ENCODE peak calls at places on chromosomes 6 and 20, in ten cellular contexts. R is Daoy; X is left lung; M is CD4-positive, alpha-beta T cell; L is left ventricle myocardium inferior; Q is activated T-helper 1 cell treated with anti-CD3 and anti-CD28 coated beads, Interleukin-2, amount 50 U/mL, for 16 hours; A is A172; S is GDM1; W is AG08396; O is psoas muscle. Y is an unnamed sample.

GRCh38 chr20:63009988-63010769 is 3.4 kb upstream of the BHLHE23 start:
- DNase-seq in R (peak; percentile 53), X (peak; percentile 53), M (peak; percentile 61), L (no peak), Q (peak; percentile 49), A (no peak), S (peak; percentile 11), W (no peak), O (no peak), Y (peak; percentile 54)

GRCh38 chr6:130973521-130974277 is 89.3 kb downstream of the EPB41L2 start:
- DNase-seq in R (no peak), X (no peak), M (no peak), L (no peak), Q (no peak), A (no peak), S (no peak), W (no peak), O (no peak), Y (no peak)

GRCh38 chr20:17849901-17850673 is 118.5 kb downstream of the SNX5 start:
- DNase-seq in R (peak; percentile 88), X (no peak), M (no peak), L (peak; percentile 76), Q (no peak), A (peak; percentile 100), S (no peak), W (peak; percentile 94), O (peak; percentile 87), Y (peak; percentile 44)

GRCh38 chr20:4592316-4593148 is 129.2 kb upstream of the PRND start:
- DNase-seq in R (peak; percentile 71), X (peak; percentile 91), M (peak; percentile 63), L (peak; percentile 41), Q (peak; percentile 43), A (peak; percentile 29), S (peak; percentile 21), W (peak; percentile 82), O (peak; percentile 56), Y (peak; percentile 42)

GRCh38 chr6:36075656-36076055 is 48.0 kb downstream of the MAPK14 start:
- DNase-seq in R (no peak), X (no peak), M (no peak), L (no peak), Q (no peak), A (no peak), S (no peak), W (no peak), O (no peak), Y (no peak)

GRCh38 chr6:3750324-3751018 is 1.0 kb downstream of the PXDC1 start:
- DNase-seq in R (peak; percentile 81), X (peak; percentile 94), M (no peak), L (peak; percentile 88), Q (no peak), A (peak; percentile 64), S (no peak), W (peak; percentile 89), O (peak; percentile 92), Y (no peak)

GRCh38 chr20:35660122-35660937 is 4.4 kb downstream of the CPNE1 start:
- DNase-seq in R (no peak), X (no peak), M (no peak), L (no peak), Q (no peak), A (no peak), S (no peak), W (no peak), O (no peak), Y (no peak)

GRCh38 chr20:38353298-38353697 is 7.0 kb downstream of the LBP start:
- DNase-seq in R (no peak), X (no peak), M (no peak), L (no peak), Q (no peak), A (no peak), S (no peak), W (peak; percentile 21), O (no peak), Y (no peak)

GRCh38 chr6:90536516-90536915 is 50.4 kb downstream of the MAP3K7 start:
- DNase-seq in R (no peak), X (no peak), M (no peak), L (no peak), Q (no peak), A (no peak), S (no peak), W (no peak), O (no peak), Y (no peak)

GRCh38 chr6:27091661-27092315 is 155.7 kb upstream of the PRSS16 start:
- DNase-seq in R (peak; percentile 97), X (peak; percentile 69), M (no peak), L (no peak), Q (no peak), A (peak; percentile 94), S (peak; percentile 61), W (peak; percentile 79), O (no peak), Y (peak; percentile 98)

GRCh38 chr6:156776470-156776840 is 723 bp upstream of the ARID1B start:
- DNase-seq in R (peak; percentile 54), X (no peak), M (no peak), L (no peak), Q (no peak), A (no peak), S (no peak), W (no peak), O (no peak), Y (no peak)

GRCh38 chr6:7311920-7312615 is 931 bp downstream of the SSR1 start:
- DNase-seq in R (no peak), X (no peak), M (no peak), L (no peak), Q (no peak), A (no peak), S (no peak), W (no peak), O (no peak), Y (peak; percentile 52)

GRCh38 chr6:5813625-5814027 is 193.1 kb downstream of the NRN1 start:
- DNase-seq in R (no peak), X (no peak), M (no peak), L (no peak), Q (no peak), A (no peak), S (no peak), W (no peak), O (no peak), Y (no peak)

GRCh38 chr6:149331043-149331807 is 13.7 kb downstream of the TAB2 start:
- DNase-seq in R (no peak), X (no peak), M (no peak), L (no peak), Q (no peak), A (no peak), S (no peak), W (no peak), O (no peak), Y (no peak)

GRCh38 chr6:148441454-148441911 is 98.8 kb downstream of the SASH1 start:
- DNase-seq in R (peak; percentile 87), X (no peak), M (no peak), L (no peak), Q (no peak), A (peak; percentile 88), S (no peak), W (peak; percentile 48), O (no peak), Y (peak; percentile 16)

GRCh38 chr6:16559091-16559490 is 202.2 kb downstream of the ATXN1 start:
- DNase-seq in R (no peak), X (no peak), M (no peak), L (no peak), Q (no peak), A (no peak), S (no peak), W (no peak), O (no peak), Y (peak; percentile 67)

GRCh38 chr6:136158971-136159370 is 91.1 kb downstream of the MTFR2 start:
- DNase-seq in R (no peak), X (no peak), M (no peak), L (no peak), Q (no peak), A (no peak), S (no peak), W (no peak), O (no peak), Y (no peak)

GRCh38 chr6:83417880-83418663 is 12.8 kb downstream of the ME1 start:
- DNase-seq in R (peak; percentile 30), X (no peak), M (no peak), L (no peak), Q (no peak), A (peak; percentile 36), S (no peak), W (peak; percentile 45), O (no peak), Y (peak; percentile 52)

GRCh38 chr6:109296305-109296915 is 85.9 kb downstream of the CD164 start:
- DNase-seq in R (no peak), X (no peak), M (no peak), L (no peak), Q (no peak), A (no peak), S (no peak), W (no peak), O (no peak), Y (no peak)

Y was measured in COLO829.